ENCODE peak calls at places on chromosomes 13 and 19, in six cellular contexts. One of them, this sample, is unnamed.

GRCh38 chr13:59531571-59532091 is 632.1 kb downstream of the DIAPH3 start:
- DNase-seq in AG10803: peak; percentile 44
- DNase-seq in HFFc6: peak; percentile 61
- DNase-seq in erythroblast: peak; percentile 62
- DNase-seq in GM04504: no peak
- DNase-seq in LHCN-M2: peak; percentile 72
- DNase-seq in this sample: peak; percentile 11

GRCh38 chr13:39035799-39036198 is 2.1 kb downstream of the PROSER1 start:
- DNase-seq in AG10803: no peak
- DNase-seq in HFFc6: no peak
- DNase-seq in erythroblast: peak; percentile 33
- DNase-seq in GM04504: no peak
- DNase-seq in LHCN-M2: no peak
- DNase-seq in this sample: no peak

GRCh38 chr13:78826936-78827335 is 168.0 kb upstream of the OBI1 start:
- DNase-seq in AG10803: no peak
- DNase-seq in HFFc6: no peak
- DNase-seq in erythroblast: no peak
- DNase-seq in GM04504: no peak
- DNase-seq in LHCN-M2: no peak
- DNase-seq in this sample: no peak

GRCh38 chr13:22110368-22110767 is 439.5 kb downstream of the FGF9 start:
- DNase-seq in AG10803: peak; percentile 15
- DNase-seq in HFFc6: no peak
- DNase-seq in erythroblast: no peak
- DNase-seq in GM04504: no peak
- DNase-seq in LHCN-M2: no peak
- DNase-seq in this sample: no peak

GRCh38 chr19:18164072-18164471 is 9.5 kb upstream of the IFI30 start:
- DNase-seq in AG10803: no peak
- DNase-seq in HFFc6: no peak
- DNase-seq in erythroblast: no peak
- DNase-seq in GM04504: no peak
- DNase-seq in LHCN-M2: no peak
- DNase-seq in this sample: no peak

GRCh38 chr13:25677956-25678355 is 306.2 kb downstream of the ATP8A2 start:
- DNase-seq in AG10803: no peak
- DNase-seq in HFFc6: no peak
- DNase-seq in erythroblast: no peak
- DNase-seq in GM04504: no peak
- DNase-seq in LHCN-M2: peak; percentile 23
- DNase-seq in this sample: no peak

GRCh38 chr13:44969858-44970484 is 19.3 kb downstream of the NUFIP1 start:
- DNase-seq in AG10803: peak; percentile 68
- DNase-seq in HFFc6: peak; percentile 51
- DNase-seq in erythroblast: peak; percentile 47
- DNase-seq in GM04504: peak; percentile 38
- DNase-seq in LHCN-M2: peak; percentile 67
- DNase-seq in this sample: peak; percentile 51

GRCh38 chr13:40662866-40663265 is 3.6 kb downstream of the FOXO1 start:
- DNase-seq in AG10803: no peak
- DNase-seq in HFFc6: no peak
- DNase-seq in erythroblast: no peak
- DNase-seq in GM04504: no peak
- DNase-seq in LHCN-M2: no peak
- DNase-seq in this sample: no peak

GRCh38 chr19:40416918-40417713 is 3.9 kb upstream of the PRX start:
- DNase-seq in AG10803: peak; percentile 33
- DNase-seq in HFFc6: no peak
- DNase-seq in erythroblast: no peak
- DNase-seq in GM04504: no peak
- DNase-seq in LHCN-M2: no peak
- DNase-seq in this sample: no peak

GRCh38 chr13:28611654-28612131 is 47.2 kb upstream of the POMP start:
- DNase-seq in AG10803: no peak
- DNase-seq in HFFc6: no peak
- DNase-seq in erythroblast: no peak
- DNase-seq in GM04504: no peak
- DNase-seq in LHCN-M2: no peak
- DNase-seq in this sample: no peak

GRCh38 chr19:49151339-49152217 is 3.6 kb downstream of the HRC start:
- DNase-seq in AG10803: no peak
- DNase-seq in HFFc6: no peak
- DNase-seq in erythroblast: peak; percentile 71
- DNase-seq in GM04504: no peak
- DNase-seq in LHCN-M2: peak; percentile 34
- DNase-seq in this sample: peak; percentile 78

GRCh38 chr19:23099966-23100365 is 16.9 kb upstream of the ZNF730 start:
- DNase-seq in AG10803: no peak
- DNase-seq in HFFc6: no peak
- DNase-seq in erythroblast: no peak
- DNase-seq in GM04504: no peak
- DNase-seq in LHCN-M2: no peak
- DNase-seq in this sample: no peak

GRCh38 chr13:73702419-73703071 is 431.7 kb downstream of the KLF12 start:
- DNase-seq in AG10803: no peak
- DNase-seq in HFFc6: no peak
- DNase-seq in erythroblast: no peak
- DNase-seq in GM04504: no peak
- DNase-seq in LHCN-M2: no peak
- DNase-seq in this sample: no peak

GRCh38 chr19:58474291-58474996 is 1.7 kb upstream of the ZNF446 start:
- DNase-seq in AG10803: peak; percentile 86
- DNase-seq in HFFc6: peak; percentile 71
- DNase-seq in erythroblast: no peak
- DNase-seq in GM04504: no peak
- DNase-seq in LHCN-M2: peak; percentile 45
- DNase-seq in this sample: no peak

GRCh38 chr13:48110132-48110868 is 15.4 kb upstream of the MED4 start:
- DNase-seq in AG10803: no peak
- DNase-seq in HFFc6: no peak
- DNase-seq in erythroblast: no peak
- DNase-seq in GM04504: no peak
- DNase-seq in LHCN-M2: peak; percentile 34
- DNase-seq in this sample: no peak

GRCh38 chr13:97310809-97311436 is 88.8 kb downstream of the MBNL2 start:
- DNase-seq in AG10803: no peak
- DNase-seq in HFFc6: no peak
- DNase-seq in erythroblast: no peak
- DNase-seq in GM04504: no peak
- DNase-seq in LHCN-M2: no peak
- DNase-seq in this sample: no peak

GRCh38 chr13:46389985-46390384 is 2.9 kb upstream of the RUBCNL start:
- DNase-seq in AG10803: no peak
- DNase-seq in HFFc6: no peak
- DNase-seq in erythroblast: no peak
- DNase-seq in GM04504: no peak
- DNase-seq in LHCN-M2: no peak
- DNase-seq in this sample: no peak

GRCh38 chr19:10364644-10365043 is 15.7 kb downstream of the TYK2 start:
- DNase-seq in AG10803: no peak
- DNase-seq in HFFc6: no peak
- DNase-seq in erythroblast: no peak
- DNase-seq in GM04504: no peak
- DNase-seq in LHCN-M2: no peak
- DNase-seq in this sample: no peak

GRCh38 chr19:531753-532571 is at the start of gene CDC34:
- DNase-seq in AG10803: no peak
- DNase-seq in HFFc6: no peak
- DNase-seq in erythroblast: peak; percentile 77
- DNase-seq in GM04504: no peak
- DNase-seq in LHCN-M2: no peak
- DNase-seq in this sample: no peak

GRCh38 chr19:16920816-16921529 is 32.2 kb downstream of the F2RL3 start:
- DNase-seq in AG10803: peak; percentile 44
- DNase-seq in HFFc6: peak; percentile 83
- DNase-seq in erythroblast: peak; percentile 91
- DNase-seq in GM04504: peak; percentile 66
- DNase-seq in LHCN-M2: peak; percentile 61
- DNase-seq in this sample: no peak

GRCh38 chr19:54319049-54319448 is 6.1 kb upstream of the LILRA5 start:
- DNase-seq in AG10803: no peak
- DNase-seq in HFFc6: no peak
- DNase-seq in erythroblast: no peak
- DNase-seq in GM04504: no peak
- DNase-seq in LHCN-M2: no peak
- DNase-seq in this sample: no peak

GRCh38 chr13:22235950-22236290 is 565.0 kb downstream of the FGF9 start:
- DNase-seq in AG10803: no peak
- DNase-seq in HFFc6: no peak
- DNase-seq in erythroblast: no peak
- DNase-seq in GM04504: no peak
- DNase-seq in LHCN-M2: no peak
- DNase-seq in this sample: no peak

GRCh38 chr19:50649433-50650391 is at the start of gene C19orf81:
- DNase-seq in AG10803: no peak
- DNase-seq in HFFc6: no peak
- DNase-seq in erythroblast: peak; percentile 22
- DNase-seq in GM04504: no peak
- DNase-seq in LHCN-M2: peak; percentile 7
- DNase-seq in this sample: peak; percentile 74

GRCh38 chr19:49333426-49334288 is 1.5 kb upstream of the CD37 start:
- DNase-seq in AG10803: no peak
- DNase-seq in HFFc6: no peak
- DNase-seq in erythroblast: no peak
- DNase-seq in GM04504: no peak
- DNase-seq in LHCN-M2: no peak
- DNase-seq in this sample: no peak

GRCh38 chr13:36163809-36164308 is 32.7 kb upstream of the DCLK1 start:
- DNase-seq in AG10803: peak; percentile 4
- DNase-seq in HFFc6: peak; percentile 15
- DNase-seq in erythroblast: no peak
- DNase-seq in GM04504: no peak
- DNase-seq in LHCN-M2: peak; percentile 91
- DNase-seq in this sample: no peak

GRCh38 chr13:23512762-23513395 is 57.3 kb upstream of the TNFRSF19 start:
- DNase-seq in AG10803: no peak
- DNase-seq in HFFc6: no peak
- DNase-seq in erythroblast: no peak
- DNase-seq in GM04504: no peak
- DNase-seq in LHCN-M2: no peak
- DNase-seq in this sample: no peak

GRCh38 chr19:39110263-39110967 is 15.2 kb upstream of the PAK4 start:
- DNase-seq in AG10803: no peak
- DNase-seq in HFFc6: no peak
- DNase-seq in erythroblast: peak; percentile 75
- DNase-seq in GM04504: no peak
- DNase-seq in LHCN-M2: no peak
- DNase-seq in this sample: peak; percentile 70

GRCh38 chr19:4557971-4558941 is 1.2 kb downstream of the SEMA6B start:
- DNase-seq in AG10803: no peak
- DNase-seq in HFFc6: no peak
- DNase-seq in erythroblast: peak; percentile 64
- DNase-seq in GM04504: no peak
- DNase-seq in LHCN-M2: no peak
- DNase-seq in this sample: no peak

GRCh38 chr19:43595605-43595998 is 332 bp downstream of the IRGQ start:
- DNase-seq in AG10803: no peak
- DNase-seq in HFFc6: peak; percentile 13
- DNase-seq in erythroblast: no peak
- DNase-seq in GM04504: no peak
- DNase-seq in LHCN-M2: no peak
- DNase-seq in this sample: no peak

GRCh38 chr13:39370554-39370953 is 232.4 kb downstream of the LHFPL6 start:
- DNase-seq in AG10803: peak; percentile 78
- DNase-seq in HFFc6: peak; percentile 30
- DNase-seq in erythroblast: no peak
- DNase-seq in GM04504: peak; percentile 78
- DNase-seq in LHCN-M2: no peak
- DNase-seq in this sample: peak; percentile 13

GRCh38 chr19:29671393-29672076 is 6.3 kb downstream of the PLEKHF1 start:
- DNase-seq in AG10803: no peak
- DNase-seq in HFFc6: no peak
- DNase-seq in erythroblast: peak; percentile 29
- DNase-seq in GM04504: no peak
- DNase-seq in LHCN-M2: no peak
- DNase-seq in this sample: peak; percentile 95

GRCh38 chr13:98729526-98730057 is 22.9 kb downstream of the SLC15A1 start:
- DNase-seq in AG10803: no peak
- DNase-seq in HFFc6: no peak
- DNase-seq in erythroblast: no peak
- DNase-seq in GM04504: no peak
- DNase-seq in LHCN-M2: no peak
- DNase-seq in this sample: no peak